ENCODE peak calls at places on chromosomes 16 and 17, in seven cellular contexts. Q is adipocyte, B is foreskin fibroblast, U is Caco-2, O is fibroblast of mammary gland, D is AG09309, P is GM12865. W is an unnamed sample.

GRCh38 chr16:5175263-5175662 is 77.7 kb upstream of the EEF2KMT start:
- DNase-seq in B (no peak), D (no peak), Q (no peak), U (no peak), P (no peak), O (no peak), W (no peak)

GRCh38 chr17:31313982-31314787 is at the start of gene EVI2B:
- DNase-seq in O (peak), D (peak), U (no peak), Q (peak), P (peak), B (peak), W (peak)

GRCh38 chr16:85750827-85751641 is at the start of gene C16orf74:
- DNase-seq in U (peak), B (peak), Q (peak), P (peak), D (no peak), O (no peak), W (peak)

GRCh38 chr16:84795338-84796053 is 24.3 kb upstream of the CRISPLD2 start:
- DNase-seq in O (peak), P (no peak), B (peak), Q (peak), U (no peak), D (peak), W (peak)

GRCh38 chr17:56820207-56820606 is 13.5 kb downstream of the C17orf67 start:
- DNase-seq in D (no peak), U (no peak), P (no peak), B (no peak), Q (no peak), O (no peak), W (no peak)

GRCh38 chr16:87350681-87351319 is 32.8 kb downstream of the FBXO31 start:
- DNase-seq in D (no peak), B (peak), Q (peak), U (no peak), O (peak), P (no peak), W (peak)

GRCh38 chr16:69469807-69470561 is 45.6 kb downstream of the CYB5B start:
- DNase-seq in O (no peak), P (peak), U (no peak), Q (no peak), B (no peak), D (no peak), W (no peak)

GRCh38 chr17:43905985-43906852 is 1.1 kb downstream of the MPP2 start:
- DNase-seq in P (no peak), O (peak), U (peak), Q (peak), D (no peak), B (peak), W (peak)

GRCh38 chr16:80931985-80932720 is 74.5 kb downstream of the CMC2 start:
- DNase-seq in P (peak), Q (peak), D (peak), U (peak), O (peak), B (peak), W (peak)

GRCh38 chr17:18951941-18952842 is at the start of gene SLC5A10:
- DNase-seq in Q (no peak), O (no peak), P (no peak), B (no peak), U (peak), D (no peak), W (no peak)

GRCh38 chr17:72569193-72569946 is 448.6 kb downstream of the SOX9 start:
- DNase-seq in B (no peak), U (no peak), O (no peak), P (no peak), D (no peak), Q (no peak), W (no peak)

GRCh38 chr17:28508325-28508724 is 2.2 kb downstream of the FOXN1 start:
- DNase-seq in B (no peak), D (no peak), P (no peak), U (no peak), Q (no peak), O (no peak), W (no peak)

GRCh38 chr16:67967956-67968439 is 439 bp downstream of the SLC12A4 start:
- DNase-seq in D (no peak), B (peak), Q (peak), U (peak), O (no peak), P (peak), W (peak)

GRCh38 chr17:35740997-35741931 is 9.8 kb downstream of the RASL10B start:
- DNase-seq in D (no peak), P (no peak), B (no peak), Q (no peak), U (peak), O (no peak), W (no peak)

GRCh38 chr17:80363518-80364090 is 51.4 kb upstream of the ENDOV start:
- DNase-seq in U (no peak), B (no peak), Q (no peak), D (no peak), O (no peak), P (no peak), W (no peak)

GRCh38 chr17:81869221-81870154 is 1.6 kb downstream of the ARHGDIA start:
- DNase-seq in U (peak), Q (peak), B (peak), O (peak), D (no peak), P (peak), W (peak)

GRCh38 chr17:77734371-77735050 is 224.0 kb upstream of the TNRC6C start:
- DNase-seq in D (peak), O (peak), B (peak), U (no peak), P (no peak), Q (peak), W (peak)

GRCh38 chr16:35735403-35736251 is 2276.2 kb downstream of the TP53TG3F start:
- DNase-seq in U (no peak), B (no peak), D (no peak), O (no peak), Q (no peak), P (no peak), W (no peak)

GRCh38 chr17:7017827-7018200 is 5.0 kb upstream of the BCL6B start:
- DNase-seq in U (no peak), Q (no peak), B (no peak), O (no peak), D (no peak), P (no peak), W (no peak)

GRCh38 chr16:1167276-1168107 is 14.6 kb downstream of the CACNA1H start:
- DNase-seq in O (no peak), U (no peak), D (no peak), Q (no peak), P (no peak), B (no peak), W (no peak)

GRCh38 chr17:7403043-7403901 is 625 bp downstream of the TMEM256 start:
- DNase-seq in P (peak), D (peak), Q (no peak), U (peak), B (peak), O (no peak), W (no peak)

GRCh38 chr17:56141046-56141839 is 12.0 kb upstream of the ANKFN1 start:
- DNase-seq in Q (no peak), U (no peak), O (peak), P (no peak), D (no peak), B (no peak), W (no peak)

GRCh38 chr17:37608369-37609169 is 649 bp downstream of the SYNRG start:
- DNase-seq in U (no peak), P (peak), B (no peak), Q (peak), O (peak), D (no peak), W (peak)

GRCh38 chr16:85314633-85315032 is 202.4 kb upstream of the CIBAR2 start:
- DNase-seq in B (no peak), P (no peak), Q (no peak), U (no peak), D (no peak), O (no peak), W (no peak)

GRCh38 chr17:64398330-64398729 is 7.7 kb upstream of the PECAM1 start:
- DNase-seq in P (no peak), Q (no peak), D (no peak), O (no peak), U (no peak), B (no peak), W (no peak)

GRCh38 chr16:69316595-69317034 is 5.5 kb downstream of the VPS4A start:
- DNase-seq in O (no peak), D (no peak), P (no peak), Q (no peak), B (no peak), U (no peak), W (no peak)

GRCh38 chr16:88375236-88376052 is 7.3 kb upstream of the ZNF469 start:
- DNase-seq in O (no peak), D (no peak), U (no peak), P (no peak), Q (no peak), B (no peak), W (no peak)

GRCh38 chr17:11628374-11628773 is 30.1 kb downstream of the DNAH9 start:
- DNase-seq in U (no peak), O (no peak), P (no peak), D (no peak), B (no peak), Q (no peak), W (no peak)

GRCh38 chr16:73396556-73396955 is 348.6 kb upstream of the ZFHX3 start:
- DNase-seq in Q (no peak), O (no peak), U (no peak), D (no peak), B (no peak), P (no peak), W (no peak)

GRCh38 chr16:69404275-69404805 is 18.5 kb upstream of the TERF2 start:
- DNase-seq in Q (peak), O (no peak), B (peak), D (no peak), P (no peak), U (peak), W (peak)

GRCh38 chr17:72191901-72192300 is 71.1 kb downstream of the SOX9 start:
- DNase-seq in Q (no peak), B (no peak), P (no peak), D (no peak), O (no peak), U (no peak), W (peak)

GRCh38 chr17:47257651-47258339 is 4.2 kb downstream of the ITGB3 start:
- DNase-seq in O (peak), U (no peak), P (no peak), D (no peak), Q (peak), B (peak), W (peak)

GRCh38 chr17:37662358-37662757 is 19.1 kb upstream of the DDX52 start:
- DNase-seq in D (no peak), U (no peak), P (no peak), B (no peak), Q (no peak), O (no peak), W (no peak)

GRCh38 chr16:4796982-4797804 is 2.0 kb downstream of the SMIM22 start:
- DNase-seq in U (no peak), P (no peak), Q (no peak), O (no peak), B (no peak), D (no peak), W (no peak)

GRCh38 chr17:71342726-71343125 is 778.1 kb upstream of the SOX9 start:
- DNase-seq in B (no peak), Q (no peak), D (no peak), O (no peak), U (no peak), P (no peak), W (no peak)

GRCh38 chr17:57565119-57565635 is 179.9 kb downstream of the CCDC182 start:
- DNase-seq in D (no peak), P (no peak), B (no peak), U (no peak), Q (no peak), O (no peak), W (no peak)

GRCh38 chr16:14302031-14302398 is 230.9 kb downstream of the MRTFB start:
- DNase-seq in P (peak), D (no peak), Q (peak), O (peak), B (peak), U (peak), W (peak)

DNA sequence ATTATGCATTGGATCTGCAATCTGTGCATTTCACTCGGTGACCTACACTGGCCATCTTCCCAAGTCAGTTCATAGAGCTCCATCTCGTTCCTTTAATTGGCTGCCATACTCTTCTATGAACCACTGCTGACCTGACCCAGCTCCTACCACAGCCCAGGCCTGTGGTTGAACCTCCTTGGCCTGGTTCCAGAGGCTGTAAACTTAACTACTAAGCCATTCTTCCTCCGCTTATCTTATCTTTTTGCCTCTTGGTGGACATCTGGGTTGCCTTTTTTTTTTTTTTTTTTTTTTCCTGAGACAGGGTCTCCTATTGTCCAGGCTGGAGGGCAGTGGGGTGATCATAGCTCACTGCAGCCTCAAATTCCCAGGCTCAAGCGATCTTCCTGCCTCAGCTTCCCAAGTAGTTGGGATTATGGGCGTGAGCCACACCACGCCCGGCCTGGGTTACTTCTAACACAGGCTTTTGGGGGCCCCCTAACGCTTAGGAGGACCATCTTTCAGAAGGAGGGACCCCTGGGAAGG is 18.3 kb downstream of the COQ7 start:
- DNase-seq in O (peak), P (no peak), B (peak), D (no peak), Q (no peak), U (no peak), W (peak)
- H3K4me3 ChIP-seq in O (no peak), P (no peak), B (peak), D (no peak), Q (peak), U (no peak), W (peak)

GRCh38 chr17:40564883-40565744 is at the start of gene CCR7:
- DNase-seq in B (no peak), D (no peak), Q (no peak), O (no peak), U (no peak), P (peak), W (no peak)
- H3K4me3 ChIP-seq in B (no peak), D (no peak), Q (no peak), O (no peak), U (no peak), P (peak), W (no peak)

GRCh38 chr17:49213803-49214202 is 3.3 kb downstream of the ABI3 start:
- DNase-seq in Q (no peak), O (no peak), D (no peak), B (no peak), P (no peak), U (no peak), W (no peak)
- H3K4me3 ChIP-seq in Q (no peak), O (no peak), D (no peak), B (no peak), P (peak), U (no peak), W (no peak)

DNA sequence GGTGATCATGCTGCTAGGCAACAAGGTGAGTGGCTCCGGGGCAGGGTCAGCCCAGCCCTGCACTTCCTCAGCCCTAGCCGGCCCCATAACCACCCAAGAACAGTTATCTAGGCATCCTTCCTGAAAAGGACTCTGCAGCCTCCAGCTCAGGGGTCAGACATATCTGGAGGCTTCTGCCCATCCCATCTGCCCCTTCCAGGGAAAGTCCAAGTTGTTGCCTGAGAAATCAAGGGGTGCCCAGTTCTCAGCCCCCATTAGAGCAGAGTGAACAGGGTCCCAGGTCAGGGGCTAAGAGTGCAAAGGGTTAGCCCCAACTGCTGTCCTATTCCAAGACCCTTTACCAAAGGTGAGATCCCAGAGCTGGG is 4.1 kb upstream of the NHERF1 start:
- DNase-seq in D (no peak), P (no peak), Q (no peak), U (no peak), B (no peak), O (no peak), W (no peak)
- H3K4me3 ChIP-seq in D (no peak), P (no peak), Q (no peak), U (no peak), B (no peak), O (no peak), W (no peak)

DNA sequence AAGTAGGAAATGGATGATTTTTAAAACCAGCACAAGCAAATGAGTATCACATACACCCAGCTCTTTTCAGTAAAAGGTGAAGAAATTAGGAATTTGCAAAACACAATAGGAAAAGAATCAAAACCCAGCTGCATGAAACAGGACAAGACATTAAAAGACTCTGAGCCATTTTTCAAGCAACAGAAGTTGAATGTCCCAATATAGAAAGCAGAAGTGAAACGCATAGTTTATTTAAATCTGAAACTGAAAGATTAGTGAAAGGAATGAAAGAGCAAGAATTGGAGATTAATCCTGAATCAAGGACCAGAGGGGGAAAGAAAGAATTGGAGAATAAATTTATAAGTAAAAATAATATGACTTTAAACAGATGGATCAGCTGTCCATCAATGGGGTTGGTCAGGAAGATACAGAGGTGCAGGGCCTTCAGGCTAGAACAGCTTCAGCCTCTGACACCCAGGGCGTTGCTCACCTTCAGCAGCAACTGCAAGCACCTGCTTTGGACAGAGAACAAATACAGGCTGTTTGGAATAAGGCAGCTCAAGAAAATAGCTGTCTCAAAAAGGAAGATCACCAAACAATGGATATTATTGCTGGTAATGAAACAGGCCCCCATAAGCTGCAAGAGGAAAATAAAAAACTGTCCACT is 3.9 kb upstream of the ARHGAP17 start:
- DNase-seq in U (no peak), P (peak), Q (no peak), O (no peak), B (no peak), D (no peak), W (no peak)
- H3K4me3 ChIP-seq in U (no peak), P (peak), Q (no peak), O (no peak), B (no peak), D (no peak), W (no peak)

GRCh38 chr16:57042157-57043111 is 49.9 kb upstream of the CPNE2 start:
- DNase-seq in U (no peak), P (peak), O (no peak), Q (no peak), D (no peak), B (no peak), W (no peak)
- H3K4me3 ChIP-seq in U (no peak), P (peak), O (no peak), Q (no peak), D (no peak), B (no peak), W (no peak)